ENCODE peak calls at places on chromosomes 3 and 15, in four cellular contexts. X is left ventricle myocardium inferior, Q is GM23248, F is hepatocyte. M is an unnamed sample.

GRCh38 chr15:81809543-81809942 is 236.3 kb downstream of the MEX3B start:
- DNase-seq in X (no peak), Q (peak; percentile 12), F (peak; percentile 18), M (peak; percentile 40)

GRCh38 chr3:45553469-45553974 is 41.0 kb upstream of the LIMD1 start:
- DNase-seq in X (peak; percentile 70), Q (peak; percentile 60), F (peak; percentile 25), M (peak; percentile 64)

GRCh38 chr15:76309561-76310330 is 1.5 kb downstream of the ETFA start:
- DNase-seq in X (no peak), Q (peak; percentile 31), F (no peak), M (no peak)

GRCh38 chr15:41966414-41966812 is 5.9 kb downstream of the EHD4 start:
- DNase-seq in X (no peak), Q (no peak), F (no peak), M (no peak)

GRCh38 chr3:171840484-171840830 is 2.7 kb upstream of the TMEM212 start:
- DNase-seq in X (no peak), Q (no peak), F (no peak), M (no peak)

GRCh38 chr3:141441381-141442365 is 45.2 kb upstream of the RASA2 start:
- DNase-seq in X (peak; percentile 71), Q (peak; percentile 87), F (peak; percentile 81), M (peak; percentile 79)

GRCh38 chr15:87547470-87548181 is 708.9 kb downstream of the NTRK3 start:
- DNase-seq in X (no peak), Q (peak; percentile 4), F (no peak), M (peak; percentile 80)

GRCh38 chr3:70550723-70551319 is 238.4 kb upstream of the MDFIC2 start:
- DNase-seq in X (peak; percentile 63), Q (peak; percentile 66), F (peak; percentile 70), M (peak; percentile 39)

GRCh38 chr3:66153471-66153870 is 67.3 kb upstream of the SLC25A26 start:
- DNase-seq in X (no peak), Q (peak; percentile 52), F (no peak), M (peak; percentile 55)

GRCh38 chr3:43629741-43630140 is 7.9 kb upstream of the ANO10 start:
- DNase-seq in X (no peak), Q (no peak), F (no peak), M (no peak)

GRCh38 chr15:90078965-90079364 is 23.3 kb downstream of the IDH2 start:
- DNase-seq in X (no peak), Q (no peak), F (no peak), M (no peak)

GRCh38 chr15:63984331-63984730 is 62.0 kb downstream of the DAPK2 start:
- DNase-seq in X (no peak), Q (no peak), F (no peak), M (no peak)

GRCh38 chr3:125043599-125044151 is 12.1 kb downstream of the HEG1 start:
- DNase-seq in X (peak; percentile 60), Q (peak; percentile 43), F (no peak), M (peak; percentile 64)

GRCh38 chr3:131388400-131388799 is 6.8 kb downstream of the NUDT16 start:
- DNase-seq in X (no peak), Q (peak; percentile 48), F (no peak), M (peak; percentile 46)

GRCh38 chr3:71989165-71989564 is 204.2 kb upstream of the PROK2 start:
- DNase-seq in X (no peak), Q (peak; percentile 93), F (no peak), M (peak; percentile 17)

GRCh38 chr3:10219737-10220136 is 28.5 kb upstream of the TATDN2 start:
- DNase-seq in X (no peak), Q (no peak), F (no peak), M (no peak)

GRCh38 chr15:73694419-73694818 is 10.2 kb downstream of the CD276 start:
- DNase-seq in X (no peak), Q (peak; percentile 52), F (no peak), M (no peak)

GRCh38 chr15:40312370-40313158 is 4.8 kb upstream of the PLCB2 start:
- DNase-seq in X (no peak), Q (no peak), F (no peak), M (no peak)

GRCh38 chr3:196638922-196639516 is 475 bp upstream of the NRROS start:
- DNase-seq in X (no peak), Q (peak; percentile 24), F (no peak), M (no peak)
- H3K4me1 ChIP-seq in X (peaks cover 29% of the 10 kb centered on the region), Q (no peaks in the 10 kb centered on the region), F (peaks cover 4% of the 10 kb centered on the region), M (no peaks in the 10 kb centered on the region)

GRCh38 chr3:50010959-50011358 is 71.0 kb downstream of the RBM6 start:
- DNase-seq in X (no peak), Q (peak; percentile 47), F (no peak), M (no peak)
- H3K9me3 ChIP-seq in X (no peaks in the 10 kb centered on the region), Q (no peaks in the 10 kb centered on the region), F (no peaks in the 10 kb centered on the region), M (no peaks in the 10 kb centered on the region)

DNA sequence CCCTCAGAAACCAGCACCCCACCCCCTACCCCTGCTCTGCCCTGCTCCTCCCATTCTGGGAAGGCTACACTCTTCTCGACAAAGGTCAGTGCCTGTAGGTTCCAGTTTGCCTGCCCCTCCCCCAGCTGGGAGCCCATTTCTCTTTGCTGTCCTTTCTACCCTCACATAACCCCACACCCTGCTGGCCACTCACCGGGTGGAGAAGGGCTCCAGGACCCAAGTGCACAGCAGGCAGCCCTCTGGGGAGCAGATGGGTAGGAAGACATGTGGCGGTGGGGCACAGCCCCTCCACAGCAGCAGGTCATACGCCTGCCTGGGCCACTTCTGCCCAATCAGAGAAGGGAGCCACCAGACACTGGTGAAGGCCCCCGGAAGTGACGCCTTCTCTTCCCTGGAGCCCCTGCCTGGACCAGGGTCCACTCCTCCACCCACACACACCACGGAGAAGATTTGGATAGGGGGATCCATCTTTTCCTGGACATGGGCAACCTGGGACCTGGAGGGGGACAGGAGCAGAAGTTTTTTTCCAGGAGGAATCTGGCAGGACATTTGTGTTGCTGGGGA is at the start of gene THPO:
- DNase-seq in X (no peak), Q (no peak), F (peak; percentile 65), M (peak; percentile 53)
- H3K4me3 ChIP-seq in X (peak within 1 kb of the TSS; percentile 69), Q (no peak within 1 kb of the TSS), F (no peak within 1 kb of the TSS), M (no peak within 1 kb of the TSS)

GRCh38 chr3:152270944-152271343 is 2.2 kb downstream of the MBNL1 start:
- DNase-seq in X (no peak), Q (peak; percentile 26), F (no peak), M (no peak)
- H3K4me1 ChIP-seq in X (peaks cover 90% of the 10 kb centered on the region), Q (peaks cover 53% of the 10 kb centered on the region), F (peaks cover 26% of the 10 kb centered on the region), M (peaks cover 14% of the 10 kb centered on the region)

DNA sequence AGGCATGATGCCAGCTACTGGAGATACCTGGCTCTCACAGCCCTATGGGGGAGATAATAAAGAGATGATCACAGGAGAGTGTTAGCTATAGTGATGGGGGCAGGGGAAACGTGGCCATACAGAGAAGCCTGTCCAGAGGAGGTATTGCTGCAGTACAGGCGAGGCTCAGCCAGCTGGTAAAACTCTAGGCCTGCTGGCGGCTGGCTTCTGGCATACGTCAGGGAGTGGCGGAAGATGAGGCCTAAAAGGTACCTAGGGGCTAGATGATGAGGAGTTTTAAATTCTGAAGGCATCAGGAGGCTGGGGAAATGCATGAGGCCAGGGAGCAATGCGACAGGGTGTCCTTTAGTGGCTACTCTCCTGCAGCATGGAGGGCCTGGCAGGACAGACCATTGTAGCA is 110.7 kb downstream of the EEFSEC start:
- DNase-seq in X (no peak), Q (no peak), F (no peak), M (peak; percentile 21)
- H3K9me3 ChIP-seq in X (peaks cover 20% of the 10 kb centered on the region), Q (no peaks in the 10 kb centered on the region), F (peaks cover 6% of the 10 kb centered on the region), M (peaks cover 4% of the 10 kb centered on the region)

DNA sequence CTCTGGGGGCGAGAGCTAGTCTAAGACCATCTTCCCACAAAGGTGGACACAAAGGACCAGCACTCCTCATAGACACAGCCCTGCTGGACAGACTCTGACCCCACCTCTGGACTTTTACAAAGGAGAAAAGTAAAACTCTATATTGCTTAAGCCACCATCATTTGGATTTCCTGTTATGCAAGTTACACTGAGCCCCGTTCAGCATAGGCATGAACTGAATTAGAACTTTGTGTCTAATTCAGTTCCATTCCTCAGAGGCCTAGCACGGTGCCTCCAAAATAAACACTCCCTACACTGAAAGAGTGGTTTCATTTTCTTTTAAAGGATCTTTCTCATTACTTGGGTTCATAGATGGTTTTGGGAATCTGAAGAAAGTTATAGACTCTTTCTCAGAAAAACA is 79.2 kb upstream of the OCA2 start:
- DNase-seq in X (no peak), Q (no peak), F (no peak), M (peak; percentile 22)
- H3K4me3 ChIP-seq in X (no peak overlapping the region), Q (no peak overlapping the region), F (no peak overlapping the region), M (no peak overlapping the region)

DNA sequence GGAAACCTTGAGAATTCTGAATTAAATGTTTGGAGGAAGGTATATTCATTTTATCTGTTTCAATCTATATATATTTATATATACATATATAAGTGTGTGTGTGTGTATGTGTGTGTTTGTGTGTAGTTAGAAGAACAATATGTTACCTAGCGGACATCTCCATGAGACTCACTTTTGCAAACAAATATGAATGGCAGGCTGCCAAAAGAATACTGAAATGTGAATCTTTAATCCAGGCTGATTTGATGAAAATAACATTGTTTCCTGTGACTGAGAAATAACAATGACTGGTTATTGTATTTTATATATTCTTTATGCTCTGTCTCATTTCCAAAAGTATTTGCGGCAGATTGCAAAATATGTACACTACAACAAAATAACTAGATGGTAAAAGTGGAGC is 255.5 kb upstream of the TGFBR2 start:
- DNase-seq in X (no peak), Q (no peak), F (no peak), M (no peak)
- H3K4me1 ChIP-seq in X (peaks cover 89% of the 10 kb centered on the region), Q (peaks cover 56% of the 10 kb centered on the region), F (peaks cover 9% of the 10 kb centered on the region), M (peaks cover 18% of the 10 kb centered on the region)

DNA sequence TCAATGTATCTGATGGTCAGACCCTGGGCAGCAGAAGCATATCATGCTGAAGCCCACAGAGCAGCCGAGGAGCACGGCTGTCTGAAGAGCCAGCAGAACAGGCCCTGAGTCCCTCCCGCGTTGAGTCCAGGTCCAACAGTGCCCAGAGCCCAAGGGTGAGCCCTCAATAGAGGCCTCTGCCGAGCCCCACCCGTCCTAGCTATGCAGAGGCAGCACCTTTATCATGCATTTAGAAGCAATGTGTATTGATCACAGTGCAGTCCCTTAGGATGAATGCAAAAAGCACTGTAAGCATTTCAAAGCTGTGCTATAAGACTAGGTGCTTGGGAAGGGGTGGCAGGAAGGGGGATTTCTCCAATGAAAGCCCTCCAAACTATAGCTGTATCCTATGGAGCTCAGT is 208.5 kb downstream of the GABRB3 start:
- DNase-seq in X (no peak), Q (no peak), F (no peak), M (no peak)
- H3K9me3 ChIP-seq in X (no peaks in the 10 kb centered on the region), Q (no peaks in the 10 kb centered on the region), F (no peaks in the 10 kb centered on the region), M (no peaks in the 10 kb centered on the region)